ENCODE peak calls at places on chromosomes 2 and 18, in nine cellular contexts. V is fibroblast of mammary gland; L is colonic mucosa; Q is body of pancreas; U is A549; H is PC-9; F is CD8-positive, alpha-beta T cell; N is bronchial epithelial cell; S is GM12878. Z is an unnamed sample.
A peak's percentile ranks its signal among the peaks of the same experiment; 100 is the strongest.

GRCh38 chr2:148252646-148253045 is 231.8 kb downstream of the MBD5 start:
- DNase-seq in V (no peak), U (no peak), L (no peak), F (no peak), N (no peak), S (no peak), Q (no peak), H (no peak), Z (no peak)

GRCh38 chr2:147355706-147356105 is 489.1 kb upstream of the ACVR2A start:
- DNase-seq in S (no peak), F (no peak), Q (peak; percentile 36), N (no peak), L (no peak), H (peak; percentile 73), V (no peak), U (no peak), Z (no peak)

GRCh38 chr18:66599190-66599589 is 4.7 kb downstream of the CDH19 start:
- DNase-seq in S (no peak), N (no peak), F (no peak), Q (no peak), L (no peak), V (no peak), U (no peak), H (peak; percentile 21), Z (no peak)

GRCh38 chr2:239601201-239601851 is 200.5 kb upstream of the HDAC4 start:
- DNase-seq in S (no peak), N (no peak), H (no peak), V (no peak), U (no peak), F (no peak), L (peak; percentile 10), Q (no peak), Z (no peak)

GRCh38 chr2:18092760-18093159 is 214.3 kb downstream of the KCNS3 start:
- DNase-seq in L (no peak), F (no peak), U (no peak), H (no peak), N (no peak), V (no peak), S (no peak), Q (no peak), Z (no peak)

GRCh38 chr18:63152096-63152495 is 167.5 kb downstream of the BCL2 start:
- DNase-seq in N (no peak), F (no peak), L (no peak), U (no peak), V (no peak), Q (no peak), H (no peak), S (no peak), Z (no peak)

GRCh38 chr2:132276571-132276981 is 114.8 kb upstream of the ANKRD30BL start:
- DNase-seq in Q (no peak), L (no peak), F (no peak), U (no peak), N (no peak), V (no peak), S (no peak), H (no peak), Z (no peak)

GRCh38 chr2:64124571-64124970 is 19.6 kb downstream of the PELI1 start:
- DNase-seq in N (no peak), F (no peak), U (no peak), L (no peak), H (no peak), V (peak; percentile 43), Q (no peak), S (no peak), Z (no peak)

GRCh38 chr2:213221962-213222361 is 62.3 kb upstream of the SPAG16 start:
- DNase-seq in Q (no peak), L (no peak), U (no peak), H (no peak), N (no peak), V (peak; percentile 61), F (no peak), S (no peak), Z (no peak)

GRCh38 chr2:238854699-238855111 is 6.8 kb downstream of the TWIST2 start:
- DNase-seq in U (no peak), S (no peak), N (no peak), Q (no peak), H (no peak), L (no peak), F (no peak), V (no peak), Z (no peak)

GRCh38 chr2:225282858-225283693 is 116.4 kb upstream of the NYAP2 start:
- DNase-seq in F (no peak), V (peak; percentile 59), S (no peak), L (peak; percentile 22), H (no peak), N (peak; percentile 34), Q (peak; percentile 42), U (peak; percentile 3), Z (no peak)

GRCh38 chr18:48949606-48950535 is 894 bp downstream of the SMAD7 start:
- DNase-seq in L (peak; percentile 61), N (no peak), F (no peak), H (peak; percentile 36), V (no peak), S (no peak), Q (peak; percentile 66), U (no peak), Z (peak; percentile 77)

GRCh38 chr2:107588960-107589542 is 237.6 kb upstream of the RGPD4 start:
- DNase-seq in S (no peak), F (no peak), H (no peak), L (no peak), Q (no peak), V (peak; percentile 50), N (peak; percentile 45), U (no peak), Z (no peak)

GRCh38 chr2:223594259-223594658 is 7.9 kb downstream of the SCG2 start:
- DNase-seq in Q (no peak), L (no peak), V (peak; percentile 22), S (no peak), N (no peak), U (no peak), F (no peak), H (no peak), Z (no peak)

GRCh38 chr2:14903709-14904374 is 271.3 kb downstream of the LRATD1 start:
- DNase-seq in U (peak; percentile 32), N (peak; percentile 17), Q (peak; percentile 54), L (peak; percentile 62), F (peak; percentile 3), V (peak; percentile 2), S (peak; percentile 5), H (peak; percentile 65), Z (peak; percentile 59)
- TF ChIP-seq CTCF in U (peak; percentile 51), N (peak; percentile 84), Q (peak; percentile 37), L (peak; percentile 81), F (peak; percentile 57), V (peak; percentile 51), S (peak; percentile 98), H (peak; percentile 91), Z (peak; percentile 99)

GRCh38 chr2:9991221-9991620 is 39.7 kb downstream of the GRHL1 start:
- DNase-seq in V (no peak), N (no peak), L (no peak), U (no peak), Q (no peak), H (no peak), S (no peak), F (no peak), Z (no peak)

GRCh38 chr2:9991829-9992273 is 40.4 kb downstream of the GRHL1 start:
- DNase-seq in H (no peak), L (no peak), S (no peak), V (no peak), U (no peak), F (no peak), Q (peak; percentile 24), N (no peak), Z (no peak)

GRCh38 chr2:9988320-9988719 is 36.8 kb downstream of the GRHL1 start:
- DNase-seq in L (no peak), F (no peak), N (no peak), H (no peak), U (no peak), Q (no peak), S (no peak), V (no peak), Z (no peak)

GRCh38 chr2:9993490-9994165 is 42.1 kb downstream of the GRHL1 start:
- DNase-seq in U (no peak), N (no peak), S (no peak), F (no peak), V (peak; percentile 58), Q (no peak), L (no peak), H (no peak), Z (no peak)

DNA sequence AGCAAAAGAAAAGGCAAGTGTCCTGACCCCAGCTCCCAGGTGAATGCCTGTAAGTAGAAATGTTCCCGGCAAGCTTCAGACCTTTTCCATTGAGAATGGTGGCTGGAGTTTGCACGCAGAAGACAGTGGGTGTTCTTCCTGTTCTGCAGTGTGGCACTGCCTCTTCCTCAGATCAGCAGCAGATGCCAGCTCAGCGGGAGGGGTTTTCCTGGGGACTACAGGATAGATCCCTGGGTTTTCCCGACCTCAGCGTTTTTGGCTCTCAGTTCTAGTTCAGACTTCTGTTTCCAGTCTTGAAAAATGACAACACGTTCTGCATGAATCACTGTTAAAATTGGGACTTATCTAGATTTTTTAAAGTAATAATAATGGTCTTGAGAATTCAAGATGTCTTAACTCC is 39.2 kb downstream of the GRHL1 start:
- DNase-seq in H (no peak), S (no peak), L (no peak), Q (peak; percentile 32), V (no peak), U (no peak), N (no peak), F (no peak), Z (no peak)
- H3K4me3 ChIP-seq in H (no peak overlapping the region), S (no peak overlapping the region), L (no peak overlapping the region), Q (no peak overlapping the region), V (no peak overlapping the region), U (no peak overlapping the region), N (no peak overlapping the region), F (no peak overlapping the region), Z (no peak overlapping the region)

DNA sequence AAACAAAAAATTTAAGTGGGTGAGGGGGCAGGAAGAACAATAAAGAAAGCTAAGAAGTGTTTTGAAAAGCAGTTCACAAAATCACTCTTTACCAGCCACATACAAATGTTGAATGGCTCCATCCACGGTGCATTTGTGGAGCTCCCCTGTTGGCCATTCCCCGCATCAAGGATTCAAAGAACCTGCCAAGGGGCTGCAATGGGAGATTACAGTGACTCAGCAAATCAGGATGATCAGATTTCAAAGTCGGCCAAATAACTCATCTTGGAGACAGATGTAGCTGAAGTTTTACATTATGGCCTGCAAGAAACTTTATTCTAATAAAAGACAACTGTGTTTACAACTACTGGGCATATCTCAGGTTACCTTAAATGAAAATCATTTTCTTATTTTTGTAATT is 26.9 kb downstream of the COL4A3 start:
- DNase-seq in V (peak; percentile 77), Q (no peak), F (no peak), N (no peak), L (no peak), H (no peak), S (no peak), U (peak; percentile 12), Z (no peak)
- TF ChIP-seq CTCF in V (peak; percentile 32), Q (no peak), F (no peak), N (no peak), L (no peak), H (no peak), S (no peak), U (no peak), Z (no peak)

DNA sequence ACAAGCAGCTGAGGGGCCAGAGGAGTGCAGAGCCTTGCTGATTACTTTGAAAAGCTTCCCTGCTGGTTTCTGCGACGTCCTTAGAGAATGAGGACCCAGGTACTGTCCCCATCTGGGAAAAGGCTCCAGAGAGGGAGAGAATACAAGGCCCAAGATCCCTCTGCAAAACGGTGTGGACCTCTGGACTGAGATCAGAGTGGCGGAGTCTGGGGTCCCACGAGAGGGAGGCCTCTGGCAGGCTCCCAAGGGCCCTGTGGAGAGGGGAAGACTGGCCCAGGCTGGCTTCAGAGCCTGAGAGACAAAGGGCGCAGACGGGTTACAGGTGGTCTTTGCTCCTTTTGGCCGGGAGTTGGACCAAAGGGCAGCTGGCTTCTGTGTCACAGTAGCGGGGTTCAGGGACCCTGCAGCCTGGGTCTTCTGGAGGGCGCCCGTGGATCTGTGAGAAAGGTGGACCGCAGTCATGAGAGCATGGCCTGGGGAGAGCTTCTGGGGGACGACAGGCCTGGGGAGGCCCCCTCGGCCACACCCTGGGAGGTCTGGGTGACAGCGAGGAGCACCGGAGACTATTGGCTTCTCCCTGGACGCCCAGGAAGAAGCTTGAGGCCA is 805 bp downstream of the SNORC start:
- DNase-seq in H (no peak), F (no peak), V (no peak), N (no peak), L (no peak), U (no peak), S (no peak), Q (no peak), Z (no peak)
- H3K4me3 ChIP-seq in H (no peak overlapping the region), F (no peak overlapping the region), V (no peak overlapping the region), N (no peak overlapping the region), L (no peak overlapping the region), U (no peak overlapping the region), S (no peak overlapping the region), Q (no peak overlapping the region), Z (no peak overlapping the region)